ENCODE peak calls at places on chromosomes 16 and 17, in five cellular contexts. D is uterus, T is stomach, M is adrenal gland, Z is breast epithelium. X is an unnamed sample.

GRCh38 chr17:63919311-63919723 is 678 bp upstream of the GH1 start:
- DNase-seq in D (peak; percentile 41), T (peak; percentile 63), M (peak; percentile 73), Z (peak; percentile 43), X (peak; percentile 61)

GRCh38 chr17:37836593-37836992 is 87.6 kb upstream of the TBC1D3K start:
- DNase-seq in D (no peak), T (no peak), M (no peak), Z (no peak), X (no peak)

GRCh38 chr17:67503184-67503583 is 126.1 kb downstream of the PITPNC1 start:
- DNase-seq in D (no peak), T (no peak), M (peak; percentile 55), Z (no peak), X (no peak)

GRCh38 chr16:90007015-90007414 is 12.2 kb downstream of the DBNDD1 start:
- DNase-seq in D (no peak), T (no peak), M (no peak), Z (no peak), X (no peak)

GRCh38 chr16:48291303-48291702 is 44.0 kb upstream of the ABCC11 start:
- DNase-seq in D (no peak), T (no peak), M (no peak), Z (no peak), X (no peak)

GRCh38 chr16:58497935-58498334 is 2.0 kb upstream of the NDRG4 start:
- DNase-seq in D (no peak), T (no peak), M (peak; percentile 42), Z (no peak), X (no peak)

GRCh38 chr16:57536306-57537193 is at the start of gene CCDC102A:
- DNase-seq in D (no peak), T (peak; percentile 28), M (no peak), Z (peak; percentile 27), X (peak; percentile 11)

GRCh38 chr16:69190046-69190588 is 3.2 kb downstream of the SNTB2 start:
- DNase-seq in D (no peak), T (no peak), M (no peak), Z (no peak), X (no peak)

GRCh38 chr17:44281570-44281969 is 13.6 kb upstream of the SLC4A1 start:
- DNase-seq in D (no peak), T (no peak), M (no peak), Z (no peak), X (no peak)

GRCh38 chr16:80503144-80503543 is 37.6 kb upstream of the DYNLRB2 start:
- DNase-seq in D (no peak), T (no peak), M (no peak), Z (no peak), X (no peak)

GRCh38 chr17:16972346-16972745 is 428 bp upstream of the TNFRSF13B start:
- DNase-seq in D (no peak), T (no peak), M (no peak), Z (no peak), X (no peak)

GRCh38 chr16:80971814-80972213 is 34.9 kb downstream of the CMC2 start:
- DNase-seq in D (no peak), T (no peak), M (no peak), Z (no peak), X (no peak)

GRCh38 chr17:10631048-10631700 is 25.9 kb downstream of the MYH3 start:
- DNase-seq in D (no peak), T (no peak), M (peak; percentile 10), Z (no peak), X (no peak)

GRCh38 chr17:50532452-50533024 is at the start of gene EPN3:
- DNase-seq in D (no peak), T (peak; percentile 89), M (peak; percentile 59), Z (peak; percentile 75), X (no peak)

GRCh38 chr17:40330850-40331470 is 22.0 kb downstream of the RARA start:
- DNase-seq in D (no peak), T (no peak), M (no peak), Z (no peak), X (no peak)

GRCh38 chr16:15052747-15053476 is 3.0 kb downstream of the NTAN1 start:
- DNase-seq in D (no peak), T (no peak), M (no peak), Z (no peak), X (no peak)

GRCh38 chr16:4318171-4318910 is 2.5 kb downstream of the GLIS2 start:
- DNase-seq in D (no peak), T (no peak), M (no peak), Z (no peak), X (no peak)
- H3K4me1 ChIP-seq in D (no peaks in the 10 kb centered on the region), T (peaks cover 73% of the 10 kb centered on the region), M (peaks cover 74% of the 10 kb centered on the region), Z (peaks cover 17% of the 10 kb centered on the region), X (peaks cover 14% of the 10 kb centered on the region)

GRCh38 chr16:67404740-67405226 is 11.5 kb upstream of the TPPP3 start:
- DNase-seq in D (no peak), T (peak; percentile 88), M (no peak), Z (peak; percentile 94), X (no peak)
- TF ChIP-seq POLR2A in D (no peak), T (no peak), M (no peak), Z (no peak), X (no peak)

DNA sequence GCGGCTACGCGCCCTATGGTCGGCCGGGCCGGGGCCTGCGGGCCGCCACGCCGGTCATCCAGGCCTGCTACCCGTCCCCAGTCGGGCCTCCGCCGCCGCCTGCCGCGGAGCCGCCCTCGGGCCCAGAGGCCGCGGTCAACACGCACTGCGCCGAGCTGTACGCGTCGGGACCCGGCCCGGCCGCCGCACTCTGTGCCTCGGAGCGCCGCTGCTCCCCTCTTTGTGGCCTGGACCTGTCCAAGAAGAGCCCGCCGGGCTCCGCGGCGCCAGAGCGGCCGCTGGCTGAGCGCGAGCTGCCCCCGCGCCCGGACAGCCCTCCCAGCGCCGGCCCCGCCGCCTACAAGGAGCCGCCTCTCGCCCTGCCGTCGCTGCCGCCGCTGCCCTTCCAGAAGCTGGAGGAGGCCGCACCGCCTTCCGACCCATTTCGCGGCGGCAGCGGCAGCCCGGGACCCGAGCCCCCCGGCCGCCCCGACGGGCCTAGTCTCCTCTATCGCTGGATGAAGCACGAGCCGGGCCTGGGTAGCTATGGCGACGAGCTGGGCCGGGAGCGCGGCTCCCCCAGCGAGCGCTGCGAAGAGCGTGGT is 2.3 kb downstream of the HIC1 start:
- DNase-seq in D (no peak), T (no peak), M (no peak), Z (no peak), X (no peak)
- H3K27me3 ChIP-seq in D (no peaks in the 10 kb centered on the region), T (peaks cover 80% of the 10 kb centered on the region), M (no peaks in the 10 kb centered on the region), Z (no peaks in the 10 kb centered on the region), X (no peaks in the 10 kb centered on the region)

GRCh38 chr16:247027-247426 is 12.4 kb downstream of the FAM234A start:
- DNase-seq in D (no peak), T (no peak), M (no peak), Z (no peak), X (no peak)
- H3K4me1 ChIP-seq in D (no peaks in the 10 kb centered on the region), T (no peaks in the 10 kb centered on the region), M (no peaks in the 10 kb centered on the region), Z (no peaks in the 10 kb centered on the region), X (peaks cover 15% of the 10 kb centered on the region)

X was measured in gastrocnemius medialis.